ENCODE peak calls at places on chromosomes 5 and 9, in six cellular contexts. L is CD8-positive, alpha-beta T cell; F is OCI-LY7; M is ovary; Q is thyroid gland; S is colonic mucosa. J is an unnamed sample.

GRCh38 chr5:28265877-28266276 is 1227.5 kb upstream of the CDH9 start:
- DNase-seq in L (no peak), F (no peak), M (no peak), Q (no peak), S (no peak), J (no peak)

GRCh38 chr5:109900453-109900852 is 210.7 kb downstream of the MAN2A1 start:
- DNase-seq in L (no peak), F (no peak), M (no peak), Q (no peak), S (no peak), J (no peak)

GRCh38 chr9:137057545-137057944 is 3.7 kb upstream of the ENTPD2 start:
- DNase-seq in L (no peak), F (no peak), M (no peak), Q (no peak), S (no peak), J (no peak)

GRCh38 chr5:115770466-115770865 is 46.0 kb downstream of the CDO1 start:
- DNase-seq in L (no peak), F (peak), M (no peak), Q (no peak), S (peak), J (no peak)

GRCh38 chr9:136563646-136564321 is 17.9 kb upstream of the NOTCH1 start:
- DNase-seq in L (no peak), F (no peak), M (no peak), Q (no peak), S (no peak), J (no peak)

GRCh38 chr9:115694014-115694413 is 459.6 kb upstream of the PAPPA start:
- DNase-seq in L (no peak), F (no peak), M (no peak), Q (no peak), S (no peak), J (no peak)

GRCh38 chr9:137982132-137982666 is 104.6 kb downstream of the CACNA1B start:
- DNase-seq in L (no peak), F (no peak), M (no peak), Q (no peak), S (no peak), J (no peak)

GRCh38 chr9:124478014-124478753 is 27.9 kb downstream of the ADGRD2 start:
- DNase-seq in L (no peak), F (no peak), M (no peak), Q (no peak), S (no peak), J (no peak)

GRCh38 chr9:89917861-89918260 is 313.0 kb downstream of the GADD45G start:
- DNase-seq in L (no peak), F (no peak), M (no peak), Q (no peak), S (no peak), J (no peak)

GRCh38 chr5:67842806-67843205 is 372.8 kb upstream of the PIK3R1 start:
- DNase-seq in L (no peak), F (no peak), M (no peak), Q (no peak), S (no peak), J (no peak)

GRCh38 chr5:132419517-132420468 is 50.3 kb downstream of the SLC22A5 start:
- DNase-seq in L (peak), F (peak), M (peak), Q (peak), S (peak), J (peak)

GRCh38 chr5:134510970-134511795 is 14.3 kb upstream of the JADE2 start:
- DNase-seq in L (no peak), F (no peak), M (no peak), Q (no peak), S (no peak), J (no peak)

GRCh38 chr5:337565-338130 is 16.1 kb downstream of the AHRR start:
- DNase-seq in L (no peak), F (no peak), M (no peak), Q (no peak), S (no peak), J (no peak)

GRCh38 chr9:20238921-20239320 is 383.4 kb downstream of the MLLT3 start:
- DNase-seq in L (no peak), F (no peak), M (no peak), Q (no peak), S (no peak), J (no peak)

GRCh38 chr9:68416891-68417570 is 60.6 kb downstream of the PGM5 start:
- DNase-seq in L (no peak), F (peak), M (no peak), Q (no peak), S (no peak), J (no peak)

GRCh38 chr9:137190315-137190853 is 1.9 kb downstream of the SSNA1 start:
- DNase-seq in L (no peak), F (no peak), M (no peak), Q (no peak), S (no peak), J (no peak)

GRCh38 chr5:140557136-140557805 is at the start of gene SRA1:
- DNase-seq in L (peak), F (peak), M (peak), Q (peak), S (peak), J (peak)
- TF ChIP-seq CTCF in L (no peak), F (no peak), M (no peak), Q (no peak), S (no peak), J (no peak)

GRCh38 chr5:141272906-141273305 is 27.7 kb downstream of the PCDHB15 start:
- DNase-seq in L (no peak), F (peak), M (no peak), Q (no peak), S (no peak), J (no peak)
- TF ChIP-seq CTCF in L (no peak), F (peak), M (no peak), Q (no peak), S (no peak), J (no peak)

GRCh38 chr9:83030391-83031107 is 32.4 kb downstream of the RASEF start:
- DNase-seq in L (no peak), F (no peak), M (no peak), Q (no peak), S (no peak), J (no peak)

GRCh38 chr9:83032065-83032625 is 30.8 kb downstream of the RASEF start:
- DNase-seq in L (no peak), F (no peak), M (no peak), Q (peak), S (no peak), J (no peak)

GRCh38 chr9:83034026-83034425 is 28.9 kb downstream of the RASEF start:
- DNase-seq in L (no peak), F (no peak), M (no peak), Q (no peak), S (no peak), J (no peak)

GRCh38 chr9:83036043-83036442 is 26.9 kb downstream of the RASEF start:
- DNase-seq in L (no peak), F (no peak), M (no peak), Q (peak), S (no peak), J (no peak)

DNA sequence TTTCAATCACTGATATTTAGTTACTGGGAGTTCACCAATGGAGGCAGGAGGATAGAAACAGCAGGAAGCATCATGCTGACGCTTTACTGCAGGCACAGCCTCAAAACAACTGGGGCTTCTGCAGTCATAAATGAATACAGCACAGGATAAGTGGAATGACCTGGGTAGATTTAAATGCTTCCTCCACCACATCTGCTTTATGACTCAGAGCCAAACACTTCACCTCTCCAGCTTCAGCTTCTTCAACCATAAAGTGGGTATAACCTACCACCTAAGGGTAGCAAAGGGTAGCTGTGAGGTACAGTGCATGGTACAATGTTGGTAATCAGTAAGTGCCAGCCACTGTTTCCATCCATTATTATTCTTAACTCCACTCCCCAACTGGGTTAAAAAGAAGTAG is 28.4 kb downstream of the RASEF start:
- DNase-seq in L (no peak), F (no peak), M (no peak), Q (no peak), S (no peak), J (no peak)
- TF ChIP-seq CTCF in L (no peak), F (no peak), M (no peak), Q (no peak), S (no peak), J (no peak)

GRCh38 chr5:9157020-9157419 is 388.9 kb downstream of the SEMA5A start:
- DNase-seq in L (no peak), F (no peak), M (no peak), Q (no peak), S (no peak), J (no peak)

GRCh38 chr5:9160747-9161146 is 385.1 kb downstream of the SEMA5A start:
- DNase-seq in L (no peak), F (no peak), M (no peak), Q (no peak), S (no peak), J (no peak)

GRCh38 chr5:9151671-9152427 is 394.0 kb downstream of the SEMA5A start:
- DNase-seq in L (no peak), F (no peak), M (no peak), Q (peak), S (no peak), J (no peak)

GRCh38 chr5:9156282-9156681 is 389.6 kb downstream of the SEMA5A start:
- DNase-seq in L (no peak), F (peak), M (no peak), Q (no peak), S (no peak), J (no peak)
- TF ChIP-seq CTCF in L (no peak), F (peak), M (no peak), Q (no peak), S (no peak), J (no peak)

DNA sequence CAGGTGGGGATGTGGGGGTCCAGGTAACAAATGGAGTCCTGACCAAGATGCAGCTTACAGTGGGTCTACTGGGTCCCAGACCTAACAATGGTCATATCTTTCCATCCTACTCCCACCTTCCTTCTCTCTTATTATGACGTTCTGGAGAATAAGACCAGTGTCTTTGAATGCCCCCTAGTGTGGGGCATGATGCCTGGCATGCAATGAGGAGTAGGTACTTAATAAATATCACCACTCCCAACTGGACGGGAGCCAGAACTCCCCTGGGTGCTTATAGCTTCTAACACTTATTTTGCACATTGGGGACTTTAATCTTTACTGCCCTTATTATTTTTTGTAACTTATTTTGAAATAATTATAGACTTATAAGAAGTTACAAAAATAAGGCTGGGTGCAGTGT is 98.2 kb downstream of the NDFIP1 start:
- DNase-seq in L (no peak), F (no peak), M (no peak), Q (no peak), S (no peak), J (no peak)
- TF ChIP-seq CTCF in L (no peak), F (peak), M (no peak), Q (no peak), S (no peak), J (no peak)

GRCh38 chr5:151923865-151924264 is 786 bp downstream of the GLRA1 start:
- DNase-seq in L (no peak), F (no peak), M (no peak), Q (no peak), S (no peak), J (no peak)
- TF ChIP-seq CTCF in L (no peak), F (no peak), M (no peak), Q (no peak), S (no peak), J (no peak)

DNA sequence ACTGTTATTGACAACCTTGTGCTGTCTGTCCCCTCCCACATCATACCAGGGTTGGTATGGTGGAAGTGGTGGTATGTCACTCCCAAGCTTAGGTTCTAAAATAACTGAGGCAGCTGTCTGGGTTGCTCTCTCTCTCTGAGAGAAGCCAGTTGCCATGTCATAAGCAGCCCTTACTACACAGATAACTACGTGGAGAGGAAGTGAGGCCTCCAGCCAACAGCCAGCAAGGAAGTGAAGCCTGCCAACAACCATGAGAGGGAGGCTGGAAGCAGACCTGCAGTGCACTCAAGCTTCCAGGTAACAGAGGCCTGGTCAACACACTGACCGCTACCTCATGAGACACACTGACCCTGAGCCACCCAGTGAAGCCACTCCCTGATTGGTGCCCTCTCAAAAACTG is 18.6 kb downstream of the CTNNAL1 start:
- DNase-seq in L (no peak), F (peak), M (peak), Q (peak), S (no peak), J (peak)
- TF ChIP-seq CTCF in L (no peak), F (no peak), M (no peak), Q (no peak), S (no peak), J (no peak)

GRCh38 chr5:142441638-142442037 is 116.8 kb upstream of the SPRY4 start:
- DNase-seq in L (no peak), F (no peak), M (no peak), Q (no peak), S (no peak), J (no peak)
- TF ChIP-seq CTCF in L (no peak), F (no peak), M (no peak), Q (no peak), S (no peak), J (no peak)

GRCh38 chr5:169421677-169422076 is 120.7 kb upstream of the SLIT3 start:
- DNase-seq in L (no peak), F (no peak), M (no peak), Q (no peak), S (no peak), J (no peak)
- TF ChIP-seq CTCF in L (no peak), F (no peak), M (no peak), Q (no peak), S (no peak), J (no peak)

GRCh38 chr9:93686127-93686879 is 109.9 kb downstream of the PHF2 start:
- DNase-seq in L (no peak), F (no peak), M (no peak), Q (no peak), S (no peak), J (no peak)

GRCh38 chr9:93684161-93684765 is 107.9 kb downstream of the PHF2 start:
- DNase-seq in L (no peak), F (no peak), M (no peak), Q (no peak), S (peak), J (no peak)

GRCh38 chr9:93686880-93687236 is 110.5 kb downstream of the PHF2 start:
- DNase-seq in L (no peak), F (no peak), M (no peak), Q (no peak), S (no peak), J (no peak)

GRCh38 chr9:93683331-93684134 is 107.1 kb downstream of the PHF2 start:
- DNase-seq in L (no peak), F (no peak), M (no peak), Q (no peak), S (peak), J (peak)

GRCh38 chr9:93684806-93685553 is 108.6 kb downstream of the PHF2 start:
- DNase-seq in L (no peak), F (no peak), M (no peak), Q (no peak), S (no peak), J (peak)
- TF ChIP-seq CTCF in L (no peak), F (peak), M (no peak), Q (no peak), S (no peak), J (no peak)

J was measured in CD14-positive monocyte.